ENCODE peak calls at places on chromosomes 7 and 10, in six cellular contexts. L is heart right ventricle, X is NB4, J is kidney, Z is upper lobe of right lung, F is Calu3. R is an unnamed sample.

GRCh38 chr7:4204530-4205165 is 477.4 kb upstream of the FOXK1 start:
- DNase-seq in J (peak), F (no peak), L (no peak), X (no peak), Z (no peak), R (no peak)

GRCh38 chr7:127119517-127119916 is 133.2 kb downstream of the GRM8 start:
- DNase-seq in L (no peak), Z (no peak), X (no peak), F (no peak), J (no peak), R (no peak)

GRCh38 chr7:107332488-107333269 is 137.2 kb upstream of the GPR22 start:
- DNase-seq in L (no peak), Z (no peak), J (no peak), F (no peak), X (peak), R (no peak)

GRCh38 chr7:110698576-110698975 is 392.4 kb upstream of the LRRN3 start:
- DNase-seq in X (no peak), Z (no peak), L (no peak), J (no peak), F (no peak), R (no peak)

GRCh38 chr7:109864263-109864662 is 1226.7 kb upstream of the LRRN3 start:
- DNase-seq in J (no peak), X (no peak), L (no peak), F (no peak), Z (no peak), R (no peak)

GRCh38 chr10:109883859-109884771 is 39.2 kb downstream of the XPNPEP1 start:
- DNase-seq in F (peak), L (peak), X (peak), J (peak), Z (peak), R (no peak)

GRCh38 chr10:115558252-115558651 is 465.1 kb downstream of the ATRNL1 start:
- DNase-seq in F (no peak), J (no peak), X (no peak), L (no peak), Z (no peak), R (no peak)

GRCh38 chr10:1257226-1257625 is 201.0 kb downstream of the WDR37 start:
- DNase-seq in J (no peak), L (no peak), Z (no peak), F (no peak), X (no peak), R (no peak)

GRCh38 chr10:3811331-3811870 is 26.4 kb upstream of the KLF6 start:
- DNase-seq in F (peak), L (peak), Z (no peak), X (peak), J (no peak), R (no peak)

GRCh38 chr7:842436-843031 is 10.3 kb downstream of the SUN1 start:
- DNase-seq in L (no peak), J (peak), X (no peak), Z (no peak), F (no peak), R (no peak)

GRCh38 chr10:16950686-16951681 is 133.8 kb upstream of the RSU1 start:
- DNase-seq in F (peak), L (no peak), Z (no peak), X (peak), J (no peak), R (no peak)

GRCh38 chr10:126350216-126350992 is 37.9 kb downstream of the ADAM12 start:
- DNase-seq in F (peak), J (peak), X (no peak), Z (no peak), L (no peak), R (no peak)

GRCh38 chr7:141076377-141076776 is 2.5 kb downstream of the TMEM178B start:
- DNase-seq in F (no peak), X (no peak), J (no peak), L (no peak), Z (no peak), R (no peak)

GRCh38 chr10:73791871-73792400 is 6.5 kb downstream of the ZSWIM8 start:
- DNase-seq in L (no peak), J (peak), X (no peak), Z (no peak), F (no peak), R (no peak)

GRCh38 chr10:11699546-11700097 is 42.6 kb upstream of the ECHDC3 start:
- DNase-seq in X (no peak), F (no peak), J (no peak), Z (no peak), L (no peak), R (no peak)

GRCh38 chr7:96282835-96283234 is 39.1 kb downstream of the SLC25A13 start:
- DNase-seq in L (no peak), X (no peak), J (no peak), F (no peak), Z (no peak), R (no peak)

GRCh38 chr7:120064565-120064964 is 208.4 kb upstream of the KCND2 start:
- DNase-seq in L (no peak), F (no peak), J (no peak), X (no peak), Z (no peak), R (no peak)

GRCh38 chr7:101862280-101863220 is 45.1 kb downstream of the CUX1 start:
- DNase-seq in L (no peak), F (no peak), J (peak), X (no peak), Z (no peak), R (no peak)

GRCh38 chr7:506391-506831 is 13.2 kb downstream of the PDGFA start:
- DNase-seq in Z (peak), X (no peak), L (no peak), J (peak), F (no peak), R (no peak)

GRCh38 chr10:128087146-128087883 is 38.9 kb downstream of the MKI67 start:
- DNase-seq in Z (no peak), F (no peak), J (no peak), L (no peak), X (no peak), R (no peak)

GRCh38 chr10:128086003-128086863 is 40.0 kb downstream of the MKI67 start:
- DNase-seq in L (no peak), F (no peak), X (peak), J (no peak), Z (peak), R (no peak)

GRCh38 chr10:128091636-128092210 is 34.5 kb downstream of the MKI67 start:
- DNase-seq in J (no peak), L (no peak), F (no peak), Z (no peak), X (no peak), R (no peak)

GRCh38 chr10:128084991-128085390 is 41.2 kb downstream of the MKI67 start:
- DNase-seq in F (no peak), Z (peak), L (no peak), J (no peak), X (no peak), R (no peak)

GRCh38 chr10:128087884-128088695 is 38.1 kb downstream of the MKI67 start:
- DNase-seq in L (no peak), J (no peak), Z (no peak), X (no peak), F (peak), R (no peak)
- TF ChIP-seq CTCF in L (no peak), J (peak), Z (no peak), X (peak), F (no peak), R (no peak)

GRCh38 chr7:74429153-74429747 is 24.5 kb upstream of the GTF2IRD1 start:
- DNase-seq in Z (no peak), L (no peak), J (peak), X (peak), F (no peak), R (no peak)
- TF ChIP-seq CTCF in Z (no peak), L (no peak), J (no peak), X (no peak), F (no peak), R (no peak)

DNA sequence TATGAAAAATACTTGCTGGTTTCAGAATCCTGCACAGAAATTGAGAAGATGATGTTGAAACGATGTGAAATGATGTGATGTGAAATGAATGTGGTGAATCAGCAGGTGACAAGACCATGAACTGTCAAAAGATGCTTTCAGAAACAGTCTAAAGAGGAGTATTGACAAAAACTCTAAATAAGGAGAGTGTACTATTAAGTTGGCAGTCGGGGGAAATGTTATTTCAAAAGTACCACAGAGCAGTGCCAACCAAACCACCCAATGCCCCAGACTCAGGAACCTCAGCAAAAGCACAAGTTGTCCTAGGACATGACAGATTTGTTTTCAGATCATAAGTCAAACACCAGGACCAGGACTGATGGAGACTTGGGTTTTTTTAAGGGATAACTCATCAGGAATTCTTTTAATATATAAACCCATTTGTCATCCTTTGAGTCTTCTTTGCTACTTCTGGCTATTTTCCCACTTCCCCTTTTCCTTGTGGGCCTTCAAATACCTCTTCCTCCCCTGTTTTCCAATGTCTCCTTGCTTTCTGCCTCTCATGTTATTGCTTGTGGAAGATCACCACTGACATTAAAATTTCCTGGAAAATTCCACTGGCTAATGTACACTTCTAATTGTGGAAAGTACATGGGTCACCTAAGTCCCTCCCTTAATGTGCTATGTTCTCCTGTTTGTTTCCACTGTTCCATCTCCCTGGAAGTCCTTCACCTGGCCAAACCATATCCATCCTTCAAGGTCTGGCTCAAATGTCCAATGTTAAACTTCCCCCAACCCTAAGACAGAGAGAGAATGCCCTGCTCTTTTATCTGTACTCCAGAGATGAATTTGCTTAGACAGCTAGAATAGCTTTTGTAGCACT is 10.2 kb upstream of the PPP1R3C start:
- DNase-seq in L (no peak), F (no peak), Z (no peak), J (no peak), X (no peak), R (no peak)
- TF ChIP-seq CTCF in L (no peak), F (no peak), Z (no peak), J (no peak), X (no peak), R (no peak)

GRCh38 chr7:13989138-13989943 is at the start of gene ETV1:
- DNase-seq in L (peak), X (no peak), F (peak), J (peak), Z (peak), R (no peak)
- TF ChIP-seq CTCF in L (peak), X (no peak), F (peak), J (peak), Z (peak), R (peak)

R was measured in esophagus squamous epithelium.